ENCODE peak calls at places on chromosomes 6 and 20, in four cellular contexts. I, S, U and Y are unnamed samples.

GRCh38 chr20:11902264-11902663 is 15.4 kb upstream of the BTBD3 start:
- DNase-seq in U (no peak), I (peak; percentile 54), S (no peak), Y (peak; percentile 80)

GRCh38 chr6:131083687-131084086 is 20.6 kb upstream of the EPB41L2 start:
- DNase-seq in S (peak; percentile 73), I (no peak), U (no peak), Y (no peak)

GRCh38 chr6:151148111-151148510 is 91.7 kb upstream of the AKAP12 start:
- DNase-seq in S (no peak), I (no peak), U (no peak), Y (no peak)

GRCh38 chr6:149045404-149045803 is 272.1 kb upstream of the TAB2 start:
- DNase-seq in S (no peak), I (no peak), U (no peak), Y (no peak)

GRCh38 chr6:28496099-28496779 is 19.4 kb downstream of the GPX6 start:
- DNase-seq in U (no peak), I (no peak), S (peak; percentile 11), Y (no peak)

GRCh38 chr20:3276400-3277015 is 37.5 kb upstream of the SLC4A11 start:
- DNase-seq in I (no peak), S (peak; percentile 60), U (no peak), Y (peak; percentile 14)

GRCh38 chr6:155241966-155242365 is 21.8 kb upstream of the CLDN20 start:
- DNase-seq in U (no peak), S (no peak), I (no peak), Y (no peak)

GRCh38 chr6:131116755-131117360 is 18.4 kb upstream of the AKAP7 start:
- DNase-seq in U (no peak), S (peak; percentile 79), I (peak; percentile 25), Y (peak; percentile 42)

GRCh38 chr6:151661928-151662327 is 145.6 kb upstream of the ESR1 start:
- DNase-seq in I (no peak), S (no peak), U (no peak), Y (no peak)

GRCh38 chr6:105319331-105319730 is 83.6 kb downstream of the PREP start:
- DNase-seq in U (no peak), I (no peak), S (no peak), Y (no peak)

GRCh38 chr6:111267764-111268333 is 180.5 kb downstream of the SLC16A10 start:
- DNase-seq in U (no peak), S (no peak), I (no peak), Y (no peak)